ENCODE peak calls at places on chromosome 11, in five cellular contexts. D, E, W, K and Z are unnamed samples.

GRCh38 chr11:111624602-111625001 is 22.4 kb downstream of the SIK2 start:
- DNase-seq in D (no peak), E (no peak), W (no peak), K (no peak), Z (no peak)

GRCh38 chr11:123065634-123066033 is 3.7 kb upstream of the HSPA8 start:
- DNase-seq in D (no peak), E (no peak), W (no peak), K (no peak), Z (no peak)

GRCh38 chr11:4991066-4991465 is 3.6 kb upstream of the OR51L1 start:
- DNase-seq in D (no peak), E (no peak), W (no peak), K (peak; percentile 14), Z (no peak)

GRCh38 chr11:74449369-74449931 is 17.9 kb downstream of the KCNE3 start:
- DNase-seq in D (peak; percentile 77), E (peak; percentile 74), W (no peak), K (peak; percentile 74), Z (peak; percentile 17)

GRCh38 chr11:44286911-44287310 is 23.0 kb downstream of the ALX4 start:
- DNase-seq in D (no peak), E (no peak), W (no peak), K (no peak), Z (no peak)

GRCh38 chr11:113705871-113706654 is at the start of gene TMPRSS5:
- DNase-seq in D (no peak), E (no peak), W (no peak), K (no peak), Z (no peak)

GRCh38 chr11:125441648-125442410 is 54.2 kb downstream of the FEZ1 start:
- DNase-seq in D (no peak), E (no peak), W (no peak), K (no peak), Z (no peak)

GRCh38 chr11:45671246-45672171 is 6.1 kb upstream of the CHST1 start:
- DNase-seq in D (no peak), E (no peak), W (no peak), K (no peak), Z (no peak)

GRCh38 chr11:25211635-25212251 is 714.9 kb downstream of the LUZP2 start:
- DNase-seq in D (no peak), E (no peak), W (no peak), K (no peak), Z (no peak)

GRCh38 chr11:44899959-44900358 is 50.7 kb downstream of the TP53I11 start:
- DNase-seq in D (no peak), E (no peak), W (no peak), K (peak; percentile 73), Z (peak; percentile 22)

GRCh38 chr11:65403607-65404121 is 17.2 kb downstream of the FRMD8 start:
- DNase-seq in D (no peak), E (no peak), W (no peak), K (no peak), Z (no peak)

DNA sequence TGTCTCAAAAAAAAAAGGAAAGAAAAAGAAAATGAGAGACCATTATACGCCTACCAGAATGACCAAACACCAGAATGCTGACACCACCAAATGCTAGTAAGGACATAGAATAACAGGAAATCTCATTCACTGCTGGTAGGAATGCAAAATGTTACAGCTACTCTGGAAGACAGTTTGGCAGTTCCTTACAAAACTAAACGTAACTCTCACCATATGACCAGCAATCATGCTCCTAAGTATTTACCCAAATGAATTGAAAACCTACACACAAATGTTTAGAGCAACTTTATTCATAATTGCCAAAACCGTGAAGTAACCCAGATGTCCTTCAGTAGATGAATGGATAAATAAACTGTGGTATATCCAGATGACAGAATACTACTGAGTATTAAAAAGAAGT is 7.2 kb downstream of the CHKA start:
- DNase-seq in D (no peak), E (no peak), W (no peak), K (no peak), Z (no peak)
- H3K27ac ChIP-seq in D (no peak overlapping the region), E (peak overlapping the region; percentile 93), W (no peak overlapping the region), K (no peak overlapping the region), Z (no peak overlapping the region)

GRCh38 chr11:2267871-2268825 is 2.2 kb downstream of the ASCL2 start:
- DNase-seq in D (no peak), E (no peak), W (no peak), K (no peak), Z (no peak)

GRCh38 chr11:2268911-2269600 is 1.3 kb downstream of the ASCL2 start:
- DNase-seq in D (peak; percentile 17), E (peak; percentile 23), W (no peak), K (no peak), Z (no peak)

GRCh38 chr11:2270322-2271076 is at the start of gene ASCL2:
- DNase-seq in D (peak; percentile 3), E (no peak), W (no peak), K (no peak), Z (no peak)

GRCh38 chr11:2271077-2271326 is 614 bp upstream of the ASCL2 start:
- DNase-seq in D (peak; percentile 3), E (no peak), W (no peak), K (no peak), Z (no peak)

DNA sequence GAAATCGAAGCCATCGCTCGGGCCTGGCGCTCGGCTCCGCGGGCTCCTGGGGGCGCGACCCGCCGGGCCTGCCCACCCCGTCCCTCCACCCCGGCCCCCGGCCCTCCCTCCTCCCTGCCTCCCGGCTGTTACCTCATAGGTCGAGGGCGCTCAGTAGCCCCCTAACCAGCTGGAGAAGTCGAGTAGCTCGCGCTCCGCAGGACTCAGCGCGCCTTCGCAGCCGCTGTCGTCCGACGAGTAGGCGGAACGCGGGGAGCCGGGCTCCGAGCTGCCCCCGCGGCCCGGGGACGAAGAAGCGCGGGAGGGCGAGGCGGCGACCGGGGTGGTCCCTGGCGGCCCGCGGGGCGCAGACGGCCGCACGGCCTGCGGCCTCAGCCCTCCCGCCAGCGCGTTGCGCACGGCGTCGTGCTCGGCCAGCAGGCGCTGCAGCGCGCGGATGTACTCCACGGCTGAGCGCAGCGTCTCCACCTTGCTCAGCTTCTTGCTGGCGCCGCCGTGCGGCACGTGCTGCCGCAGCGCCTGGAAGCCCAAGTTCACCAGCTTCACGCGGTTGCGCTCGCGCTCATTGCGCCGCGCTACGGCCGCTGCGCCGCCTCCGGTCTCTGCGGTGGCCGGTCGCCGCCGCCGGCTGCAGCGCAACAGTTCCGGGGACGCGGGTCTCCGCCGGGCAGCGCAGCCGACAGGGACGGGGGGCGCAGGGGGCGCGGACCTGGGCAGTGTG is 627 bp downstream of the ASCL2 start:
- DNase-seq in D (peak; percentile 5), E (peak; percentile 30), W (no peak), K (peak; percentile 85), Z (peak; percentile 31)
- TF ChIP-seq CTCF in D (no peak), E (no peak), W (no peak), K (peak; percentile 35), Z (no peak)

GRCh38 chr11:50098186-50098725 is 65.6 kb downstream of the OR4C45 start:
- DNase-seq in D (no peak), E (no peak), W (no peak), K (no peak), Z (no peak)

DNA sequence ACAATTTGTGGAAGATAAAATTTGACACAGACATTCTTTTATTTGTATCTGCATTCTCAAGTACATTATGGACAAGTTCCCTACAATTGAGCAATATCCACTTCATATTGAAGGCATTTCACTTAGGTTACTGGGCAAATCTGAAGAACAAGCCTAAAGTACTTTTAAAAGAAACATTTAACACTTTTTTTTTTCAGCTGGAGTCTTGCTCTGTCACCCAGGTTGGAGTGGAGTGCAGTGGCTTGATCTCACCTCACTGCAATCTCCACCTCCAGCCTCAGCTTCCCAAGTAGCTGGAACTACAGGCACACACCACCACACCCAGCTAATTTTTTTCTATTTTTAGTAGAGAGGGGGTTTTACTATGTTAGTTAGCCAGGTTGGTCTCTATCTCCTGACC is 70.2 kb downstream of the OR4C45 start:
- DNase-seq in D (no peak), E (no peak), W (no peak), K (no peak), Z (no peak)
- H3K9me3 ChIP-seq in D (peaks cover 9% of the 10 kb centered on the region), E (no peaks in the 10 kb centered on the region), W (no peaks in the 10 kb centered on the region), K (no peaks in the 10 kb centered on the region), Z (no peaks in the 10 kb centered on the region)

GRCh38 chr11:93796832-93797231 is 12.8 kb downstream of the MED17 start:
- DNase-seq in D (no peak), E (no peak), W (no peak), K (no peak), Z (no peak)
- H3K27ac ChIP-seq in D (no peak overlapping the region), E (no peak overlapping the region), W (no peak overlapping the region), K (no peak overlapping the region), Z (no peak overlapping the region)

GRCh38 chr11:130421697-130422096 is 6.7 kb downstream of the ADAMTS8 start:
- DNase-seq in D (no peak), E (no peak), W (no peak), K (no peak), Z (no peak)
- TF ChIP-seq CTCF in D (no peak), E (no peak), W (no peak), K (no peak), Z (no peak)

GRCh38 chr11:134393638-134394037 is 18.4 kb downstream of the B3GAT1 start:
- DNase-seq in D (no peak), E (no peak), W (no peak), K (peak; percentile 5), Z (no peak)
- H3K9me3 ChIP-seq in D (no peaks in the 10 kb centered on the region), E (no peaks in the 10 kb centered on the region), W (no peaks in the 10 kb centered on the region), K (no peaks in the 10 kb centered on the region), Z (no peaks in the 10 kb centered on the region)

GRCh38 chr11:69463892-69464620 is 17.4 kb upstream of the LINC01488 start:
- DNase-seq in D (no peak), E (no peak), W (no peak), K (no peak), Z (no peak)
- H3K27ac ChIP-seq in D (peak overlapping the region; percentile 63), E (peak overlapping the region; percentile 76), W (no peak overlapping the region), K (peak overlapping the region; percentile 46), Z (no peak overlapping the region)

GRCh38 chr11:17473071-17473744 is 3.4 kb downstream of the ABCC8 start:
- DNase-seq in D (no peak), E (no peak), W (no peak), K (peak; percentile 83), Z (no peak)

GRCh38 chr11:17472467-17472866 is 4.2 kb downstream of the ABCC8 start:
- DNase-seq in D (no peak), E (no peak), W (no peak), K (no peak), Z (no peak)

GRCh38 chr11:17469998-17470397 is 6.6 kb downstream of the ABCC8 start:
- DNase-seq in D (no peak), E (no peak), W (no peak), K (no peak), Z (no peak)

GRCh38 chr11:17468094-17468493 is 8.6 kb downstream of the ABCC8 start:
- DNase-seq in D (no peak), E (no peak), W (no peak), K (no peak), Z (no peak)

DNA sequence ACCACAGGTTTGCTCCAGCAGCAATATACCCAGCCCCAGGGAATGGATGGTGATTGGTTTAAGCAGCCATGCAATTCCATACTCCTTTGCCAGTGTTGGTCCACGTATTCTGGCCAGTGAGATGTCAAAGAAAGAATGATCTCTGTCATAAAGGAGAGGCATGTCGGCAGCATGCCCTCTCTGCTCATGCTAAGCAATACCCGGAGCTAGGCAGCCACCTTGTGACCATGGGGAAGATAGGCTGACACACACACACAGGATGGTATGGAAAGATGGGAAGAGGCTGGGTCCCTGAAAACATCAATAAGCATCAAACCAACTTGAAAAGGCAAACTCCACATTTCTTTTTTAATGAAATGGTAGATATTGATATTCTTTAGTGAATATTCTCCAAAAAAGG is 5.1 kb downstream of the ABCC8 start:
- DNase-seq in D (no peak), E (no peak), W (no peak), K (peak; percentile 17), Z (no peak)
- TF ChIP-seq CTCF in D (no peak), E (no peak), W (no peak), K (peak; percentile 11), Z (no peak)